ENCODE peak calls at places on chromosomes 13 and 19, in seven cellular contexts. One of them, this sample, is unnamed.

GRCh38 chr19:1175020-1175419 is 952 bp upstream of the SBNO2 start:
- DNase-seq in psoas muscle: no peak
- DNase-seq in BE2C: no peak
- DNase-seq in neuronal stem cell: no peak
- DNase-seq in tibial artery: no peak
- DNase-seq in CD4-positive, CD25-positive, alpha-beta regulatory T cell: no peak
- DNase-seq in breast epithelium: no peak
- DNase-seq in this sample: no peak

GRCh38 chr13:112911883-112912282 is 57.1 kb upstream of the MCF2L start:
- DNase-seq in tibial artery: no peak
- DNase-seq in CD4-positive, CD25-positive, alpha-beta regulatory T cell: no peak
- DNase-seq in breast epithelium: no peak
- DNase-seq in psoas muscle: no peak
- DNase-seq in neuronal stem cell: no peak
- DNase-seq in BE2C: no peak
- DNase-seq in this sample: no peak

GRCh38 chr19:5293607-5294089 is 47.0 kb downstream of the PTPRS start:
- DNase-seq in BE2C: peak; percentile 83
- DNase-seq in tibial artery: no peak
- DNase-seq in CD4-positive, CD25-positive, alpha-beta regulatory T cell: no peak
- DNase-seq in psoas muscle: peak; percentile 48
- DNase-seq in breast epithelium: peak; percentile 33
- DNase-seq in neuronal stem cell: peak; percentile 92
- DNase-seq in this sample: no peak

GRCh38 chr19:10230904-10231623 is at the start of gene S1PR2:
- DNase-seq in breast epithelium: peak; percentile 73
- DNase-seq in psoas muscle: peak; percentile 87
- DNase-seq in CD4-positive, CD25-positive, alpha-beta regulatory T cell: peak; percentile 74
- DNase-seq in BE2C: peak; percentile 90
- DNase-seq in tibial artery: peak; percentile 74
- DNase-seq in neuronal stem cell: peak; percentile 73
- DNase-seq in this sample: peak; percentile 72

GRCh38 chr13:98447881-98448641 is 128.8 kb downstream of the STK24 start:
- DNase-seq in neuronal stem cell: peak; percentile 30
- DNase-seq in BE2C: peak; percentile 87
- DNase-seq in psoas muscle: no peak
- DNase-seq in CD4-positive, CD25-positive, alpha-beta regulatory T cell: no peak
- DNase-seq in tibial artery: no peak
- DNase-seq in breast epithelium: no peak
- DNase-seq in this sample: no peak

GRCh38 chr13:91284335-91284734 is 63.2 kb upstream of the MIR17HG start:
- DNase-seq in tibial artery: no peak
- DNase-seq in neuronal stem cell: no peak
- DNase-seq in breast epithelium: no peak
- DNase-seq in CD4-positive, CD25-positive, alpha-beta regulatory T cell: no peak
- DNase-seq in psoas muscle: no peak
- DNase-seq in BE2C: no peak
- DNase-seq in this sample: no peak

GRCh38 chr13:21234537-21234936 is 58.1 kb downstream of the MRPL57 start:
- DNase-seq in BE2C: peak; percentile 62
- DNase-seq in psoas muscle: no peak
- DNase-seq in breast epithelium: no peak
- DNase-seq in neuronal stem cell: no peak
- DNase-seq in tibial artery: no peak
- DNase-seq in CD4-positive, CD25-positive, alpha-beta regulatory T cell: no peak
- DNase-seq in this sample: no peak

GRCh38 chr19:48965033-48965805 is at the start of gene FTL:
- DNase-seq in breast epithelium: peak; percentile 94
- DNase-seq in psoas muscle: peak; percentile 98
- DNase-seq in tibial artery: peak; percentile 98
- DNase-seq in CD4-positive, CD25-positive, alpha-beta regulatory T cell: peak; percentile 86
- DNase-seq in neuronal stem cell: peak; percentile 84
- DNase-seq in BE2C: peak; percentile 97
- DNase-seq in this sample: peak; percentile 77

GRCh38 chr13:36919833-36920611 is at the start of gene SMAD9:
- DNase-seq in BE2C: peak; percentile 91
- DNase-seq in breast epithelium: peak; percentile 30
- DNase-seq in neuronal stem cell: peak; percentile 57
- DNase-seq in psoas muscle: peak; percentile 87
- DNase-seq in CD4-positive, CD25-positive, alpha-beta regulatory T cell: no peak
- DNase-seq in tibial artery: peak; percentile 77
- DNase-seq in this sample: no peak

GRCh38 chr19:19774354-19775033 is 41.6 kb upstream of the ZNF14 start:
- DNase-seq in tibial artery: no peak
- DNase-seq in psoas muscle: no peak
- DNase-seq in breast epithelium: no peak
- DNase-seq in CD4-positive, CD25-positive, alpha-beta regulatory T cell: no peak
- DNase-seq in neuronal stem cell: no peak
- DNase-seq in BE2C: no peak
- DNase-seq in this sample: no peak

GRCh38 chr13:45859682-45860081 is 8.1 kb upstream of the SIAH3 start:
- DNase-seq in breast epithelium: no peak
- DNase-seq in CD4-positive, CD25-positive, alpha-beta regulatory T cell: no peak
- DNase-seq in tibial artery: no peak
- DNase-seq in psoas muscle: no peak
- DNase-seq in neuronal stem cell: peak; percentile 48
- DNase-seq in BE2C: no peak
- DNase-seq in this sample: no peak

GRCh38 chr19:29266001-29266400 is 53.0 kb upstream of the UQCRFS1 start:
- DNase-seq in psoas muscle: no peak
- DNase-seq in BE2C: no peak
- DNase-seq in breast epithelium: no peak
- DNase-seq in CD4-positive, CD25-positive, alpha-beta regulatory T cell: no peak
- DNase-seq in neuronal stem cell: no peak
- DNase-seq in tibial artery: no peak
- DNase-seq in this sample: no peak

DNA sequence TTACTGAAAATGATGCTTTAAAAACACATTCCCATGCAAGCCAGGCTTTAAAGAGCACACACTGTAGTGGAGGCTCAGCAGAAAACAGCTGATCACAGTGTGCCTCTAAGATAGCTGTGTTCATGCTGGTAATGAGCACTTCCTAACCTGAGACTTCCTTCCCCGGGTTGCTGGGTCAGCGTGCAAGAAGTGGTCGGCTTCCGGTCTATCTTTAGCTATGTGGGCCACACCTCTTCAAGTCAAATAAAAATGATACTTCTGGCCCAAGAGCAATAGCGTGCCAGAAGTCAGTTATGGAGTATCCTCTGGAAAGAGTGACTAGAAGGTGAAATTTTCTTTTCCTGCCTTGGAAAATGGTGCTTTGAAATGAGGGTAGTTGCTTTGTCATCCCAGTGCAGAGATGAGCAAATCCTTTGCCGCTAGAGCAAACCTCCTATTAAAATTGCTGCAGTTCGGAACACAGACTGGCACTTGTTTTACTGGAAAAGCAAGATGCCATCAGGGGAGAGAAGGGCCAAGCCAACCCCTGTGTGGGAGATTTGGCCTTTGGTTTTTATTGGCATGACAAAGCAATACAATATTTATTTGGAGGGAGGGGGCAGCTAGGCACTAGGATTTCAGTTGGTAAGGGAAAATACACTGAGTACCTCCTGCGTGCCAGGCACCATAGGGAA is 64.2 kb downstream of the ARHGAP35 start:
- DNase-seq in BE2C: no peak
- DNase-seq in tibial artery: no peak
- DNase-seq in breast epithelium: peak; percentile 58
- DNase-seq in psoas muscle: no peak
- DNase-seq in CD4-positive, CD25-positive, alpha-beta regulatory T cell: no peak
- DNase-seq in neuronal stem cell: no peak
- DNase-seq in this sample: no peak
- H3K9me3 ChIP-seq in BE2C: no peaks in the 10 kb centered on the region
- H3K9me3 ChIP-seq in tibial artery: no peaks in the 10 kb centered on the region
- H3K9me3 ChIP-seq in breast epithelium: no peaks in the 10 kb centered on the region
- H3K9me3 ChIP-seq in psoas muscle: no peaks in the 10 kb centered on the region
- H3K9me3 ChIP-seq in CD4-positive, CD25-positive, alpha-beta regulatory T cell: no peaks in the 10 kb centered on the region
- H3K9me3 ChIP-seq in neuronal stem cell: no peaks in the 10 kb centered on the region
- H3K9me3 ChIP-seq in this sample: no peaks in the 10 kb centered on the region

DNA sequence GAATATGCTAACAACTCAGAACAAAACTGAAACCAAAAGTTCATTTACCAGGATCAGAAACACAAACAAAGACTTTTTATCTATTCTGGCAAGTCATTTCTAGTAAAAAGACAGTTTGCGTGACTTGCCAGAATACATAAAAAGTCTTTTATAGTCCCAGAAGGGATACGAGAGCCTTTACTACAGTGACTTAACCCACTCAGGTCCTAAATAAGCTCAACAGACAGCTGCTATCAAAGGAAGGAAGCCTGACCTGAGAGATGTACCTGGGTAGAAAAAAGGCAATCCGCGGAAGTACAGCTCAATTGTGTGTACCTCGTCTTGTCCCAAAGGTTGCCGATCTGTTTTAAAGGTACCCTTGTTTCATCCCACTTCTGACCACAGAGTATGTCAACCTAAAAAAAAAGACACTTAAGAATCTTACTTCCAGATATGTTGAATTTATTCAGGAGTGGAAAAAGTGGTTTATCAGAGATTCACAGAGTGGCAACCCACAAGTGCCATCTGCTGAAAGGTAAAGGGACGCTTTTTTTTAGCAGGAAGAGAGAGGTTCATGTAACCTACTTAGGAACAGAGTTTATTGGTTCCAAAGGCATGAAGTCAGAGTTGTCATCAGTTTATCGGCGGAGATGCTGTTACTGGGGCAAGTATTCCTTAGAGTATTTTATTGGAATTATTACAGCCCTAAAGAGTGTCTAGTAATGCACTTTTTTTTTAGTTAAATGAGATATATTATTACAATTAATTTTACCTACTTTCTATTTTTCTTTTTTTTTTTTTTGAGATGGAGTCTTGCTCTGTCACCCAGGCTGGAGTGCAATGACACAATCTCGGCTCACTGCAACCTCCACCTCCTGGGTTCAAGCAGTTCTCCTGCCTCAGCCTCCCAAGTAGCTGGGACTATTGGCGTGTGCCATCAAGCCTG is 69.7 kb upstream of the C1QTNF9B start:
- DNase-seq in CD4-positive, CD25-positive, alpha-beta regulatory T cell: no peak
- DNase-seq in neuronal stem cell: no peak
- DNase-seq in breast epithelium: no peak
- DNase-seq in BE2C: no peak
- DNase-seq in tibial artery: no peak
- DNase-seq in psoas muscle: no peak
- DNase-seq in this sample: no peak
- H3K9me3 ChIP-seq in CD4-positive, CD25-positive, alpha-beta regulatory T cell: no peaks in the 10 kb centered on the region
- H3K9me3 ChIP-seq in neuronal stem cell: no peaks in the 10 kb centered on the region
- H3K9me3 ChIP-seq in breast epithelium: no peaks in the 10 kb centered on the region
- H3K9me3 ChIP-seq in BE2C: no peaks in the 10 kb centered on the region
- H3K9me3 ChIP-seq in tibial artery: no peaks in the 10 kb centered on the region
- H3K9me3 ChIP-seq in psoas muscle: no peaks in the 10 kb centered on the region
- H3K9me3 ChIP-seq in this sample: no peaks in the 10 kb centered on the region

GRCh38 chr19:22634450-22634827 is 315 bp downstream of the ZNF492 start:
- DNase-seq in tibial artery: no peak
- DNase-seq in neuronal stem cell: no peak
- DNase-seq in psoas muscle: no peak
- DNase-seq in BE2C: no peak
- DNase-seq in CD4-positive, CD25-positive, alpha-beta regulatory T cell: no peak
- DNase-seq in breast epithelium: no peak
- DNase-seq in this sample: no peak
- H3K9me3 ChIP-seq in tibial artery: no peaks in the 10 kb centered on the region
- H3K9me3 ChIP-seq in neuronal stem cell: peaks cover 2% of the 10 kb centered on the region
- H3K9me3 ChIP-seq in psoas muscle: no peaks in the 10 kb centered on the region
- H3K9me3 ChIP-seq in BE2C: no peaks in the 10 kb centered on the region
- H3K9me3 ChIP-seq in CD4-positive, CD25-positive, alpha-beta regulatory T cell: peaks cover 5% of the 10 kb centered on the region
- H3K9me3 ChIP-seq in breast epithelium: no peaks in the 10 kb centered on the region
- H3K9me3 ChIP-seq in this sample: no peaks in the 10 kb centered on the region

GRCh38 chr13:114323349-114323748 is 9.0 kb downstream of the CHAMP1 start:
- DNase-seq in breast epithelium: no peak
- DNase-seq in BE2C: no peak
- DNase-seq in psoas muscle: no peak
- DNase-seq in tibial artery: no peak
- DNase-seq in CD4-positive, CD25-positive, alpha-beta regulatory T cell: no peak
- DNase-seq in neuronal stem cell: no peak
- DNase-seq in this sample: no peak

GRCh38 chr13:114324334-114324733 is 10.0 kb downstream of the CHAMP1 start:
- DNase-seq in CD4-positive, CD25-positive, alpha-beta regulatory T cell: no peak
- DNase-seq in BE2C: no peak
- DNase-seq in neuronal stem cell: no peak
- DNase-seq in tibial artery: no peak
- DNase-seq in psoas muscle: no peak
- DNase-seq in breast epithelium: no peak
- DNase-seq in this sample: no peak

GRCh38 chr13:114325729-114326128 is 11.4 kb downstream of the CHAMP1 start:
- DNase-seq in CD4-positive, CD25-positive, alpha-beta regulatory T cell: no peak
- DNase-seq in breast epithelium: no peak
- DNase-seq in psoas muscle: no peak
- DNase-seq in tibial artery: no peak
- DNase-seq in BE2C: no peak
- DNase-seq in neuronal stem cell: no peak
- DNase-seq in this sample: no peak

GRCh38 chr13:114328034-114328433 is 13.7 kb downstream of the CHAMP1 start:
- DNase-seq in breast epithelium: no peak
- DNase-seq in psoas muscle: no peak
- DNase-seq in BE2C: no peak
- DNase-seq in CD4-positive, CD25-positive, alpha-beta regulatory T cell: no peak
- DNase-seq in neuronal stem cell: no peak
- DNase-seq in tibial artery: no peak
- DNase-seq in this sample: no peak

GRCh38 chr13:114328595-114328994 is 14.3 kb downstream of the CHAMP1 start:
- DNase-seq in CD4-positive, CD25-positive, alpha-beta regulatory T cell: no peak
- DNase-seq in BE2C: no peak
- DNase-seq in breast epithelium: no peak
- DNase-seq in neuronal stem cell: no peak
- DNase-seq in psoas muscle: no peak
- DNase-seq in tibial artery: no peak
- DNase-seq in this sample: no peak
- H3K9me3 ChIP-seq in CD4-positive, CD25-positive, alpha-beta regulatory T cell: no peaks in the 10 kb centered on the region
- H3K9me3 ChIP-seq in BE2C: no peaks in the 10 kb centered on the region
- H3K9me3 ChIP-seq in breast epithelium: no peaks in the 10 kb centered on the region
- H3K9me3 ChIP-seq in neuronal stem cell: no peaks in the 10 kb centered on the region
- H3K9me3 ChIP-seq in psoas muscle: no peaks in the 10 kb centered on the region
- H3K9me3 ChIP-seq in tibial artery: no peaks in the 10 kb centered on the region
- H3K9me3 ChIP-seq in this sample: no peaks in the 10 kb centered on the region

DNA sequence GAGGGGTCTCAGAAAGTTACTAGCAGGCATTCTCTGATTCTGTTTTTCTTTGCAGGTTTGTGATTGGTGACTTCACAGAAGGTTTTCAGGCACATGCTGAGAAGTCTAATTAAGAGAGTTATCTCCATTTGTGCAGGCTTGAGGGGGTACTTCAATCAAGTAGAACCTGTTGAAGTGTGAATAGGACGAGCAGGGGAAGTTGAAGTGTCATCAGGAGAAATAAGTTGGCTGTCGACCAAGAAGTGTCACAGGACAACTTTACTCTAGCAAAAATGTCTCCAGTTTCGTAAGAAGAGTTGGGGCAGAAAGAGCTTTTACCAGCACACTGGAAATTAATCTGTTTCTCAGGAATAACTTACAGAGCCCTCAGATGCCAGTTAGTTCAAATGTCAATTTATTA is 576.5 kb upstream of the SLITRK5 start:
- DNase-seq in neuronal stem cell: no peak
- DNase-seq in CD4-positive, CD25-positive, alpha-beta regulatory T cell: no peak
- DNase-seq in BE2C: no peak
- DNase-seq in breast epithelium: no peak
- DNase-seq in tibial artery: no peak
- DNase-seq in psoas muscle: no peak
- DNase-seq in this sample: no peak
- H3K9me3 ChIP-seq in neuronal stem cell: no peaks in the 10 kb centered on the region
- H3K9me3 ChIP-seq in CD4-positive, CD25-positive, alpha-beta regulatory T cell: peaks cover 5% of the 10 kb centered on the region
- H3K9me3 ChIP-seq in BE2C: no peaks in the 10 kb centered on the region
- H3K9me3 ChIP-seq in breast epithelium: no peaks in the 10 kb centered on the region
- H3K9me3 ChIP-seq in tibial artery: no peaks in the 10 kb centered on the region
- H3K9me3 ChIP-seq in psoas muscle: no peaks in the 10 kb centered on the region
- H3K9me3 ChIP-seq in this sample: no peaks in the 10 kb centered on the region

This sample was measured in T-helper 17 cell.